ENCODE peak calls at places on chromosomes 1 and 21, in ten cellular contexts. L, B, W, I, Y, X, V, K, G and C are unnamed samples. For H3K36me3 and H3K4me1, the result is how much of the 10 kb centered on the place peaks cover.

GRCh38 chr1:145974721-145975120 is 10.2 kb downstream of the POLR3GL start:
- DNase-seq in Y (no peak), G (no peak), B (no peak), L (no peak), I (no peak), K (no peak), W (no peak), V (no peak), X (peak), C (no peak)

GRCh38 chr21:29233611-29234540 is 64.8 kb upstream of the BACH1 start:
- DNase-seq in W (no peak), G (no peak), L (no peak), K (no peak), X (no peak), B (no peak), Y (no peak), V (no peak), I (no peak), C (no peak)

GRCh38 chr1:147338571-147338970 is 96.1 kb downstream of the CHD1L start:
- DNase-seq in I (no peak), W (no peak), G (no peak), L (no peak), V (no peak), B (no peak), K (no peak), Y (no peak), X (no peak), C (no peak)

GRCh38 chr1:221841291-221841982 is 99.5 kb upstream of the DUSP10 start:
- DNase-seq in K (no peak), W (no peak), Y (no peak), L (no peak), V (no peak), G (no peak), X (no peak), I (no peak), B (no peak), C (no peak)

GRCh38 chr1:172154571-172154970 is 265.9 kb upstream of the C1orf105 start:
- DNase-seq in G (no peak), X (no peak), L (no peak), Y (no peak), V (no peak), K (no peak), I (no peak), B (no peak), W (peak), C (no peak)

GRCh38 chr1:246798107-246798506 is 73.9 kb downstream of the SCCPDH start:
- DNase-seq in V (no peak), W (no peak), G (no peak), I (no peak), X (no peak), L (no peak), Y (no peak), K (no peak), B (no peak), C (no peak)

GRCh38 chr1:109620396-109620817 is 770 bp downstream of the AMPD2 start:
- DNase-seq in V (no peak), W (peak), K (no peak), B (peak), I (no peak), Y (peak), L (no peak), G (no peak), X (no peak), C (peak)

GRCh38 chr1:228378453-228379164 is 28.0 kb downstream of the TRIM11 start:
- DNase-seq in X (peak), I (peak), W (peak), Y (peak), K (peak), B (peak), V (no peak), G (no peak), L (peak), C (peak)

GRCh38 chr21:43600642-43601397 is 58.5 kb downstream of the HSF2BP start:
- DNase-seq in L (no peak), V (no peak), W (peak), I (no peak), X (no peak), G (no peak), Y (no peak), B (no peak), K (no peak), C (no peak)

GRCh38 chr21:41883582-41883981 is 4.4 kb upstream of the PRDM15 start:
- DNase-seq in K (no peak), W (peak), G (no peak), X (no peak), Y (no peak), V (no peak), L (no peak), B (no peak), I (no peak), C (no peak)

GRCh38 chr21:41707231-41707988 is 59.4 kb downstream of the RIPK4 start:
- DNase-seq in L (no peak), Y (no peak), V (no peak), X (no peak), W (no peak), G (peak), I (peak), B (no peak), K (no peak), C (no peak)

GRCh38 chr1:231420959-231421615 is 1.0 kb downstream of the EGLN1 start:
- DNase-seq in B (peak), G (peak), V (peak), I (peak), X (no peak), Y (peak), W (peak), K (peak), L (peak), C (peak)

GRCh38 chr1:87578464-87578863 is 249.8 kb downstream of the LMO4 start:
- DNase-seq in I (no peak), W (no peak), G (no peak), L (no peak), K (no peak), X (no peak), Y (no peak), V (no peak), B (no peak), C (no peak)

GRCh38 chr21:42081138-42081537 is 10.0 kb downstream of the UMODL1 start:
- DNase-seq in B (no peak), V (no peak), L (peak), W (no peak), I (no peak), X (no peak), Y (no peak), G (no peak), K (no peak), C (no peak)

GRCh38 chr21:28357743-28358142 is 634.9 kb downstream of the LTN1 start:
- DNase-seq in K (no peak), X (no peak), G (no peak), L (no peak), I (no peak), Y (no peak), V (no peak), W (peak), B (no peak), C (no peak)

GRCh38 chr1:45863117-45863670 is 59.8 kb downstream of the MAST2 start:
- DNase-seq in K (no peak), B (no peak), I (no peak), G (no peak), V (no peak), L (no peak), X (no peak), Y (no peak), W (no peak), C (no peak)

GRCh38 chr1:21652937-21653743 is 16.0 kb downstream of the RAP1GAP start:
- DNase-seq in L (peak), I (peak), V (no peak), K (no peak), X (no peak), B (no peak), G (no peak), W (no peak), Y (no peak), C (no peak)

GRCh38 chr1:86992790-86993189 is 78.4 kb downstream of the HS2ST1 start:
- DNase-seq in L (no peak), I (no peak), V (no peak), W (no peak), G (no peak), K (no peak), X (no peak), Y (no peak), B (no peak), C (no peak)

GRCh38 chr1:16989676-16990391 is 9.4 kb upstream of the MFAP2 start:
- DNase-seq in B (no peak), Y (no peak), L (no peak), G (no peak), X (no peak), W (no peak), V (no peak), I (no peak), K (no peak), C (no peak)

GRCh38 chr21:43892334-43892733 is 27.3 kb downstream of the AGPAT3 start:
- DNase-seq in G (no peak), I (no peak), B (no peak), X (no peak), K (no peak), Y (no peak), V (no peak), W (no peak), L (no peak), C (no peak)

GRCh38 chr1:233230011-233230410 is 65.5 kb downstream of the PCNX2 start:
- DNase-seq in V (no peak), W (peak), Y (no peak), L (no peak), G (no peak), X (no peak), B (no peak), K (no peak), I (no peak), C (no peak)

GRCh38 chr1:90370696-90371095 is 346.4 kb downstream of the BARHL2 start:
- DNase-seq in K (no peak), X (no peak), G (no peak), L (no peak), Y (no peak), B (no peak), I (no peak), W (no peak), V (no peak), C (no peak)

GRCh38 chr1:11787804-11788436 is 17.8 kb downstream of the MTHFR start:
- DNase-seq in G (no peak), B (peak), I (no peak), K (no peak), L (no peak), Y (no peak), W (no peak), V (no peak), X (no peak), C (peak)

GRCh38 chr1:11789126-11790067 is 16.4 kb downstream of the MTHFR start:
- DNase-seq in K (no peak), Y (no peak), X (no peak), V (no peak), G (no peak), L (no peak), W (no peak), B (peak), I (no peak), C (no peak)

GRCh38 chr1:11787251-11787803 is 18.4 kb downstream of the MTHFR start:
- DNase-seq in V (no peak), Y (peak), W (peak), G (no peak), X (peak), B (peak), I (peak), L (no peak), K (peak), C (peak)

GRCh38 chr1:11790101-11790879 is 15.5 kb downstream of the MTHFR start:
- DNase-seq in B (no peak), L (no peak), X (no peak), W (no peak), V (no peak), Y (no peak), K (no peak), G (no peak), I (no peak), C (no peak)

DNA sequence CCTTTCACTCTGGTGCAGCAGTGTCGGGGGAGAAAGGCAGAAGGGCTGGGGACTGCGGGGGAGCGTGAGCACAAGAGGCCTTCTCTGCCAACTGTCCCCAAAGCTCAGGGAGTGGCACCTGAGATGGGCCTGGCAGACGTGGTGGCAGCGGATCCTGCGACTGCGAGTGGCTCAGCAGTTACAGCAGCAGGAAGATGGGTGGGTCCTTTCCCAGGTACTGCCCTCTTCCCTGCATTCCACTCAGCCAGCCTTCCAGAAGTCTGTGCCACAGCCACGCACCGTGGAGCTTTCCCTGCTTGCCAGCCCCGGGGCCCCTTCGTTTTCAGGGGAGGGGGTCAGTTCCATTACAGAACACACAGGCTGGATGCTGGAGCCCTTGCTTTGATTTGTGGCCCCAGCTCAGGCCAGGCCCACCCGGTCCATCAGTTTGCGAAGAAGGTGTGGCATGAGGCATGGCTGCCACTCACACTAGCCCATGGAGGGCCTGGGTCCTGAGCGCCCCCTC is 17.2 kb downstream of the MTHFR start:
- DNase-seq in Y (no peak), G (no peak), L (no peak), K (no peak), W (no peak), B (peak), X (no peak), V (no peak), I (no peak), C (no peak)
- TF ChIP-seq POLR2A in Y (no peak), G (no peak), L (no peak), K (no peak), W (no peak), B (no peak), X (no peak), V (no peak), I (no peak), C (no peak)

DNA sequence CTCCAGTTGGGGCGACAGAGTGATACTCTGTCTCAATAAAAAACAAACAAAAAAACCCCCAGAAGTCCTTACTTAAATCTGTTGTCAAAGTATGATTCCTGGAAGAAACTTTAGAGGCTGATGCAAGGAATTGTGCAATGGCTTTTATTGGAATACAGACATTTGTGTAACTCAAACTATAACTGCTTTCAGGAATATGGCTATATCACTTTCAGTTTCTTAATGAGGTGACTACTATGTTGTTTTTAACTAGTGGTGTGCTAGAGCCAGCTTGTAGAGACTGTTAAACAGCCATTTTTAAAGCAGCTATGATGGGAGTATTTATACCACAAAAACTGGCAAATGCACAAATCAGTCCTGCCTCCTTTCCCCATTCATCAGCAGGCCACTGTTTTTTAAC is 22.7 kb upstream of the DNAJC28 start:
- DNase-seq in G (no peak), L (no peak), K (no peak), I (no peak), B (no peak), X (no peak), Y (no peak), V (no peak), W (peak), C (no peak)
- H3K36me3 ChIP-seq in G (under half), L (half or more), K (half or more), I (under half), B (under half), X (under half), Y (under half), V (under half), W (under half), C (half or more)

GRCh38 chr1:53734650-53735211 is 4.2 kb downstream of the GLIS1 start:
- DNase-seq in V (no peak), B (no peak), X (no peak), L (no peak), G (no peak), K (no peak), Y (no peak), I (no peak), W (peak), C (no peak)

GRCh38 chr1:53736290-53736689 is 2.7 kb downstream of the GLIS1 start:
- DNase-seq in K (no peak), I (no peak), V (no peak), G (no peak), W (peak), X (no peak), B (no peak), L (no peak), Y (no peak), C (no peak)

GRCh38 chr1:53733975-53734649 is 4.9 kb downstream of the GLIS1 start:
- DNase-seq in X (no peak), B (no peak), K (no peak), W (peak), I (no peak), Y (no peak), V (no peak), G (no peak), L (no peak), C (no peak)

GRCh38 chr1:53735681-53736080 is 3.3 kb downstream of the GLIS1 start:
- DNase-seq in G (no peak), K (no peak), L (no peak), X (no peak), B (no peak), Y (no peak), V (no peak), I (no peak), W (no peak), C (no peak)

GRCh38 chr1:53735261-53735660 is 3.7 kb downstream of the GLIS1 start:
- DNase-seq in B (no peak), Y (no peak), G (no peak), K (no peak), I (no peak), X (no peak), V (no peak), W (no peak), L (no peak), C (no peak)
- H3K4me1 ChIP-seq in B (under half), Y (under half), G (under half), K (under half), I (under half), X (under half), V (under half), W (under half), L (under half), C (under half)

GRCh38 chr1:36238433-36238832 is 14.2 kb downstream of the THRAP3 start:
- DNase-seq in B (no peak), X (no peak), K (no peak), W (peak), L (no peak), I (no peak), G (no peak), V (no peak), Y (no peak), C (no peak)

GRCh38 chr1:36236302-36236701 is 12.1 kb downstream of the THRAP3 start:
- DNase-seq in I (no peak), K (no peak), G (no peak), B (no peak), V (no peak), X (no peak), Y (no peak), W (no peak), L (no peak), C (no peak)

DNA sequence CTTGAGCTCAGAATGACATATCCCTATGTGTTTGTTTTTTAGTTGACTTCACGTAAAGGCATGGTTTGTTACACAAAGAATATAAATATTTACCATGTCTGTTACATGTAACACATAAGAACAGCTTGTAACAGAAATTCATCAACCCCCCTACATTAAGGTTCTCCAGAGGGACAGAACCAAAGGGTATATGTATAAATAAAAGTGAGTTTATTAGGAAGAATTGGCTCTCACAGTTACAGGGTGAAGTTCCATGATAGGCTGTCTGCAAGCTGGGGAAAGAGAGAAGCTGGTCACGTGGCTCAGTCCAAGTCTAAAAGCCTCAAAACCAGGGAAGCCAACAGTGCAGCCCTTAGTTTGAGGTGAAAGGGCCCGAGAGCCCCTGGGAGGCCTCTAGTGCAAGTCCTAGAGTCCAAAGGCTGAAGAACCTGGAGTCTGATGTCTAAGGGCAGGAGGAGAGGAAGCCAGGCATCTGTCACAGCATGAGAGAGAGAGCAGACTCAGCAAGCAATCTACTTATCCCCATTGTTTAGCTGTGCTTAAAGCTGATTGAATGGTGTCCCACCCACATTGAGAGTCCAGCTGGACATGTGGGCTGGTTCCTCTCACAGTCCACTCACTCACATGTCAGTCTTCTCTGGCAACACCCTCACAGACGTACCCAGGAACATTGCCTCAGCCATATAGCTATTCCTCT is 15.8 kb downstream of the THRAP3 start:
- DNase-seq in Y (no peak), G (no peak), X (no peak), V (no peak), L (no peak), B (no peak), W (peak), K (no peak), I (no peak), C (no peak)
- TF ChIP-seq POLR2A in Y (no peak), G (no peak), X (no peak), V (no peak), L (no peak), B (no peak), W (no peak), K (no peak), I (no peak), C (no peak)

GRCh38 chr1:6071219-6071618 is 25.5 kb downstream of the KCNAB2 start:
- DNase-seq in L (no peak), I (no peak), G (no peak), Y (no peak), W (no peak), K (no peak), V (no peak), B (no peak), X (no peak), C (no peak)

GRCh38 chr1:6073480-6074053 is 27.9 kb downstream of the KCNAB2 start:
- DNase-seq in W (no peak), L (no peak), I (no peak), G (no peak), K (no peak), Y (no peak), B (no peak), V (no peak), X (no peak), C (no peak)

GRCh38 chr1:6069573-6069972 is 23.9 kb downstream of the KCNAB2 start:
- DNase-seq in Y (no peak), L (no peak), W (no peak), K (no peak), V (no peak), B (no peak), I (no peak), G (no peak), X (no peak), C (no peak)

GRCh38 chr1:6072774-6073479 is 27.2 kb downstream of the KCNAB2 start:
- DNase-seq in B (no peak), Y (no peak), X (no peak), K (no peak), L (no peak), G (no peak), I (no peak), V (no peak), W (no peak), C (no peak)

DNA sequence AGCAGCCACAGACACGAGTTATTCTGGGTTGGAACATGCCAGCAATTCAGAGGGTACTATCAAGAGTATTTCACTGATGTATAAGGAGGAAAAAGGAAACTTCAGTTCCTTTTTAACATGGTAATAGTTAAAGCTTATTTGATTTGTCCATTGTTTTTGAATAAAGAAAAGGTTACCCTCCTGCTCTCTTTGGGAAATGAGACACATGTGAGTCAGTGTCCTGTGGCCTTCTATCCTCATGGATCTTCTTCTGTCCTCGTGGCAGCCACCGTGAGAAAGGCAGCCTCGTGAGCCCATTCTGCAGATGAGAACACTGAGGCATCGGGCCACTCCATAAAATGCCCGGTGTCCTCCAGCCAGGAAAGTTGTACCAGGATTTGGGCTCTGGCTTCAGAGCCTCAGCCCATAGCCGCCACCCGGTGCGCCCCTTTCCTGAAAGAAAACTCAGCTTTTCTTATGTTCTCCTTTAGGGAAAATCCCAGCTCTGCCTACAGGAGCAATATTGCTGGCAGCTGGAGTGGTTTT is 24.8 kb downstream of the KCNAB2 start:
- DNase-seq in K (no peak), V (no peak), X (no peak), L (no peak), Y (no peak), G (no peak), W (no peak), B (no peak), I (no peak), C (no peak)
- H3K36me3 ChIP-seq in K (under half), V (under half), X (under half), L (under half), Y (under half), G (under half), W (under half), B (under half), I (under half), C (under half)